ENCODE peak calls at places on chromosomes 16 and 17, in four cellular contexts. One of them, this sample, is unnamed.

GRCh38 chr16:63695347-63695746 is 1426.5 kb downstream of the CDH11 start:
- DNase-seq in GM12891: no peak
- DNase-seq in prostate gland: no peak
- DNase-seq in endothelial cell of umbilical vein: no peak
- DNase-seq in this sample: no peak

GRCh38 chr16:1850981-1851380 is 21.0 kb downstream of the MEIOB start:
- DNase-seq in prostate gland: no peak
- DNase-seq in endothelial cell of umbilical vein: no peak
- DNase-seq in GM12891: no peak
- DNase-seq in this sample: no peak

GRCh38 chr17:82693168-82693867 is 5.2 kb downstream of the RAB40B start:
- DNase-seq in GM12891: no peak
- DNase-seq in endothelial cell of umbilical vein: no peak
- DNase-seq in prostate gland: no peak
- DNase-seq in this sample: no peak

GRCh38 chr17:7261377-7262191 is 694 bp downstream of the CLDN7 start:
- DNase-seq in endothelial cell of umbilical vein: no peak
- DNase-seq in prostate gland: no peak
- DNase-seq in GM12891: peak
- DNase-seq in this sample: no peak

GRCh38 chr16:88963583-88963982 is 13.4 kb downstream of the CBFA2T3 start:
- DNase-seq in endothelial cell of umbilical vein: no peak
- DNase-seq in prostate gland: no peak
- DNase-seq in GM12891: no peak
- DNase-seq in this sample: no peak

GRCh38 chr16:11145173-11145820 is 110.7 kb downstream of the SOCS1 start:
- DNase-seq in endothelial cell of umbilical vein: no peak
- DNase-seq in prostate gland: no peak
- DNase-seq in GM12891: no peak
- DNase-seq in this sample: no peak

GRCh38 chr17:50693041-50693682 is 14.6 kb downstream of the ANKRD40 start:
- DNase-seq in prostate gland: no peak
- DNase-seq in endothelial cell of umbilical vein: no peak
- DNase-seq in GM12891: no peak
- DNase-seq in this sample: no peak

GRCh38 chr17:5527647-5528250 is 41.4 kb downstream of the MIS12 start:
- DNase-seq in prostate gland: no peak
- DNase-seq in endothelial cell of umbilical vein: peak
- DNase-seq in GM12891: no peak
- DNase-seq in this sample: peak

GRCh38 chr16:4746991-4747574 is 12.7 kb downstream of the DNAAF8 start:
- DNase-seq in prostate gland: no peak
- DNase-seq in endothelial cell of umbilical vein: no peak
- DNase-seq in GM12891: no peak
- DNase-seq in this sample: no peak

GRCh38 chr17:38465420-38466345 is 37.4 kb downstream of the ARHGAP23 start:
- DNase-seq in endothelial cell of umbilical vein: no peak
- DNase-seq in prostate gland: peak
- DNase-seq in GM12891: no peak
- DNase-seq in this sample: peak

GRCh38 chr17:60573139-60573975 is 26.6 kb upstream of the PPM1D start:
- DNase-seq in GM12891: no peak
- DNase-seq in endothelial cell of umbilical vein: peak
- DNase-seq in prostate gland: no peak
- DNase-seq in this sample: peak

DNA sequence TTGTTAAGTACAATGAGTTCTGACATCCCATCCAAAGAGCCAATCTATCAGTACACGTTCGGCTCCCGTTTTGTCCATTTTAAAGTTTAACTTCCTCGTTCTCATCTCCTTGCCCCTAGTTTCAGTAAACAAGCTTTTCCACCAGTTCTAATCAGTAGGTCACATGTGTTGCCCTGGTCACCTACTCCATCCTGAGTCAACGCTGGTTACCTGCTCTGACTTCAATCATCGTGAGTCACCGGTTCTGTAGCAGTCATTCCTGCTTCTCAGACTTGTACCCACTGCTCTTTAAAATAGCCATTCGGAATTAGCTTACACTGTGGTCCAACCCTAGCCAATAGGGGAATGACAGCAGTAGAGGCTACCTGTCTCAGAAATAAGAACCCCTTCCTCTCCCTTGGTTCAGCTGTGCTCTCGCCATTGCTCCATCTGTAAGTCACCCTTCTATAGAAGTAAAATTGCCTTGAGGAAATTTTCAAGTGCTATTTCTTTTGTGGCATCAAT is 191.0 kb downstream of the CPPED1 start:
- DNase-seq in GM12891: no peak
- DNase-seq in endothelial cell of umbilical vein: no peak
- DNase-seq in prostate gland: no peak
- DNase-seq in this sample: no peak
- TF ChIP-seq POLR2A in GM12891: no peak
- TF ChIP-seq POLR2A in endothelial cell of umbilical vein: no peak
- TF ChIP-seq POLR2A in prostate gland: no peak
- TF ChIP-seq POLR2A in this sample: no peak

GRCh38 chr17:21003007-21003621 is 39.7 kb downstream of the USP22 start:
- DNase-seq in GM12891: no peak
- DNase-seq in endothelial cell of umbilical vein: no peak
- DNase-seq in prostate gland: no peak
- DNase-seq in this sample: no peak

GRCh38 chr17:21005367-21005766 is 37.4 kb downstream of the USP22 start:
- DNase-seq in GM12891: no peak
- DNase-seq in prostate gland: no peak
- DNase-seq in endothelial cell of umbilical vein: peak
- DNase-seq in this sample: no peak

GRCh38 chr17:21007646-21008045 is 35.2 kb downstream of the USP22 start:
- DNase-seq in GM12891: no peak
- DNase-seq in prostate gland: no peak
- DNase-seq in endothelial cell of umbilical vein: no peak
- DNase-seq in this sample: no peak

GRCh38 chr17:21004016-21004930 is 38.5 kb downstream of the USP22 start:
- DNase-seq in prostate gland: no peak
- DNase-seq in GM12891: no peak
- DNase-seq in endothelial cell of umbilical vein: no peak
- DNase-seq in this sample: no peak

GRCh38 chr17:21005803-21006202 is 37.0 kb downstream of the USP22 start:
- DNase-seq in endothelial cell of umbilical vein: no peak
- DNase-seq in GM12891: no peak
- DNase-seq in prostate gland: no peak
- DNase-seq in this sample: no peak
- TF ChIP-seq POLR2AphosphoS5 in endothelial cell of umbilical vein: no peak
- TF ChIP-seq POLR2AphosphoS5 in GM12891: no peak
- TF ChIP-seq POLR2AphosphoS5 in prostate gland: no peak
- TF ChIP-seq POLR2AphosphoS5 in this sample: no peak

GRCh38 chr17:57905875-57906455 is 49.2 kb downstream of the CUEDC1 start:
- DNase-seq in GM12891: no peak
- DNase-seq in endothelial cell of umbilical vein: no peak
- DNase-seq in prostate gland: no peak
- DNase-seq in this sample: no peak

GRCh38 chr17:57902117-57902799 is 52.4 kb upstream of the MRPS23 start:
- DNase-seq in endothelial cell of umbilical vein: no peak
- DNase-seq in GM12891: no peak
- DNase-seq in prostate gland: no peak
- DNase-seq in this sample: no peak

GRCh38 chr17:57903961-57904360 is 51.3 kb downstream of the CUEDC1 start:
- DNase-seq in GM12891: no peak
- DNase-seq in endothelial cell of umbilical vein: no peak
- DNase-seq in prostate gland: no peak
- DNase-seq in this sample: no peak

GRCh38 chr17:57900991-57901743 is 51.3 kb upstream of the MRPS23 start:
- DNase-seq in GM12891: no peak
- DNase-seq in prostate gland: peak
- DNase-seq in endothelial cell of umbilical vein: no peak
- DNase-seq in this sample: no peak

GRCh38 chr17:57902800-57903759 is 52.1 kb downstream of the CUEDC1 start:
- DNase-seq in GM12891: no peak
- DNase-seq in prostate gland: peak
- DNase-seq in endothelial cell of umbilical vein: peak
- DNase-seq in this sample: peak
- TF ChIP-seq POLR2A in GM12891: no peak
- TF ChIP-seq POLR2A in prostate gland: no peak
- TF ChIP-seq POLR2A in endothelial cell of umbilical vein: no peak
- TF ChIP-seq POLR2A in this sample: no peak

DNA sequence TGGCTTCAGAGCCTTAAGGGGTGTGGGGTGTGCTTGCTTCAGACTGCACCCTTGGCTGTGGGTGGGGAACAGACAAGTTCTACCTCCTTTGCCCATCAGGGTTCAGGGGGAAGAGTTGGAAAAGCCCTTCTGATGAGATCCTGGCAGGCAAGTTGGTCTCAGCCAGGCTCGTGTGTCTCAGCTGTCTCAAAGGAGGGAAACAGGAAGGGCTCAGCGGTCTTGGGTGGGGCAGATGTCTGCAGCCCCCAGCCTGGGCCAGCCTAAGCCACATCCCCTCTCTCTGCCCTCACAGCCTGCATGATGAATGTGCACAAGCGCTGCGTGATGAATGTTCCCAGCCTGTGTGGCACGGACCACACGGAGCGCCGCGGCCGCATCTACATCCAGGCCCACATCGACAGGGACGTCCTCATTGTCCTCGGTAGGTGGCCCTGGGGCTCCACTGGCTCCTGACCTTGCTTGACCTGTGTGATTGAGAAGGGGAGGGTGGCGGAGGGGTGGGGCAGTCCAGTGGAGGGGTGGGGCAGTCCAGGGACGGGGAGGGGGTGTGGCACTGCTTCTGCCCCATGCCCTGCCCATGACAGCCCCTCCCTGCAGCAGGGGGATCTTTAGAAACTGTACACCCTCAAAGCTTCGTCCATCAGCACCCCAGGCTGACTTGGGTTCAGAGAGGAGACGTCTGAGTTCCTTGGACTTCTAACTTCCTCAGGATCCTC is 199.5 kb downstream of the PRKCB start:
- DNase-seq in endothelial cell of umbilical vein: no peak
- DNase-seq in prostate gland: no peak
- DNase-seq in GM12891: no peak
- DNase-seq in this sample: no peak
- TF ChIP-seq POLR2AphosphoS5 in endothelial cell of umbilical vein: no peak
- TF ChIP-seq POLR2AphosphoS5 in prostate gland: no peak
- TF ChIP-seq POLR2AphosphoS5 in GM12891: no peak
- TF ChIP-seq POLR2AphosphoS5 in this sample: no peak

DNA sequence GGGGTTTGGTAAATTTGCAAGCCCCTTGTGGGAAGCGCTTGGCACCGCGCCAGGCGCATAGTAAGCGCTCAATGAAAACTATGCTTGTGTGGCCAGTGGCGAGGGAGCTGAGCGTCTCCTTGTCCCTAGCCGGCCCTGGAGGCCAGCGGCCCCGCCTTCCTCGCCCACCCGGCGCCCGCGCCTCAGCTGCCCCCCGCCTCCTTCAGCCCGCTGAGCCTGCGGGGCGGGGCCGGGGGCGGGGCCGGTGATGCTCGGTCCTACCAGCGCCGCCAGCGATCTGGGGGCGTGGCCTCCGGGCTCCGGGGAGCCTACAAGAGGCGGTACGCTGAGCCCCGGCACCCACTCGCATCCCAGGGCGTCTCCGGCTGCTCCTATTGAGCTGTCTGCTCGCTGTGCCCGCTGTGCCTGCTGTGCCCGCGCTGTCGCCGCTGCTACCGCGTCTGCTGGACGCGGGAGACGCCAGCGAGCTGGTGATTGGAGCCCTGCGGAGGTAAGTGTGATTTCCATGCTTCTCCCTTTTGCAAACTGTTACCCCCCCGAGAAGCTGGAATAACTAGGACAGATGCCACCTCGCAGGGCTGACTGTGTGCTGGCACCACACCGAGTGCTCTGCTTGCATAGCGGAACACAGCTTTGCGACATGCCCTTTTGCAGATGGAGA is at the start of gene CRISPLD2:
- DNase-seq in GM12891: peak
- DNase-seq in prostate gland: peak
- DNase-seq in endothelial cell of umbilical vein: peak
- DNase-seq in this sample: peak
- TF ChIP-seq POLR2A in GM12891: no peak
- TF ChIP-seq POLR2A in prostate gland: peak
- TF ChIP-seq POLR2A in endothelial cell of umbilical vein: no peak
- TF ChIP-seq POLR2A in this sample: peak